ENCODE peak calls at places on chromosome 2, in nine cellular contexts. V is cerebellar cortex; J is brain microvascular endothelial cell; W is OCI-LY7; P is stimulated activated CD4-positive, alpha-beta T cell treated with anti-CD3 and anti-CD28 coated beads, Interleukin-4, amount 100 ng/mL, for 48 hours; S is HEK293T; G is mucosa of gallbladder; L is RPMI7951; U is GM12864. X is an unnamed sample.

GRCh38 chr2:229909090-229909489 is 12.7 kb downstream of the TRIP12 start:
- DNase-seq in V (no peak), J (peak), W (no peak), P (no peak), S (no peak), G (no peak), L (peak), U (no peak), X (no peak)

GRCh38 chr2:37657471-37657870 is 14.0 kb downstream of the CDC42EP3 start:
- DNase-seq in V (no peak), J (no peak), W (no peak), P (no peak), S (no peak), G (no peak), L (no peak), U (no peak), X (no peak)

GRCh38 chr2:134314656-134315377 is 60.9 kb downstream of the MGAT5 start:
- DNase-seq in V (peak), J (no peak), W (no peak), P (no peak), S (no peak), G (no peak), L (no peak), U (no peak), X (no peak)

GRCh38 chr2:207119048-207119447 is 46.7 kb downstream of the KLF7 start:
- DNase-seq in V (peak), J (no peak), W (no peak), P (no peak), S (no peak), G (no peak), L (no peak), U (no peak), X (no peak)

GRCh38 chr2:177282101-177282573 is 17.6 kb upstream of the NFE2L2 start:
- DNase-seq in V (peak), J (no peak), W (no peak), P (no peak), S (no peak), G (no peak), L (no peak), U (no peak), X (no peak)

GRCh38 chr2:162056796-162057399 is 17.1 kb downstream of the DPP4 start:
- DNase-seq in V (no peak), J (no peak), W (no peak), P (no peak), S (no peak), G (no peak), L (peak), U (no peak), X (no peak)

GRCh38 chr2:122183890-122184289 is 428.4 kb downstream of the TSN start:
- DNase-seq in V (no peak), J (no peak), W (no peak), P (no peak), S (no peak), G (no peak), L (no peak), U (no peak), X (no peak)

GRCh38 chr2:33240178-33240577 is 236.3 kb upstream of the RASGRP3 start:
- DNase-seq in V (no peak), J (peak), W (no peak), P (no peak), S (no peak), G (no peak), L (peak), U (no peak), X (no peak)

GRCh38 chr2:30447149-30448045 is at the start of gene LCLAT1:
- DNase-seq in V (peak), J (peak), W (peak), P (peak), S (peak), G (peak), L (peak), U (peak), X (peak)

GRCh38 chr2:25699206-25699605 is 25.8 kb upstream of the DTNB start:
- DNase-seq in V (peak), J (no peak), W (no peak), P (no peak), S (no peak), G (no peak), L (no peak), U (no peak), X (no peak)

GRCh38 chr2:146489386-146489785 is 1355.4 kb upstream of the ACVR2A start:
- DNase-seq in V (no peak), J (peak), W (no peak), P (no peak), S (no peak), G (no peak), L (no peak), U (no peak), X (no peak)

GRCh38 chr2:101012706-101013181 is 10.7 kb downstream of the RPL31 start:
- DNase-seq in V (peak), J (peak), W (peak), P (no peak), S (peak), G (peak), L (peak), U (no peak), X (peak)

GRCh38 chr2:45001629-45002385 is 7.4 kb downstream of the SIX2 start:
- DNase-seq in V (no peak), J (no peak), W (no peak), P (no peak), S (no peak), G (no peak), L (no peak), U (no peak), X (no peak)

GRCh38 chr2:223815186-223815883 is 22.0 kb downstream of the AP1S3 start:
- DNase-seq in V (no peak), J (peak), W (no peak), P (no peak), S (peak), G (no peak), L (peak), U (no peak), X (peak)

GRCh38 chr2:98819350-98819749 is 88.4 kb upstream of the MGAT4A start:
- DNase-seq in V (no peak), J (no peak), W (no peak), P (no peak), S (no peak), G (no peak), L (no peak), U (no peak), X (no peak)

GRCh38 chr2:238461491-238461890 is 34.8 kb downstream of the ASB1 start:
- DNase-seq in V (no peak), J (no peak), W (no peak), P (no peak), S (no peak), G (no peak), L (no peak), U (no peak), X (no peak)

GRCh38 chr2:85589982-85590791 is 5.4 kb upstream of the RNF181 start:
- DNase-seq in V (no peak), J (peak), W (no peak), P (no peak), S (no peak), G (no peak), L (peak), U (no peak), X (no peak)